ENCODE peak calls at places on chromosomes 7 and 10, in six cellular contexts. I is right cardiac atrium, N is heart left ventricle, S is uterus, F is mammary epithelial cell, O is fibroblast of lung. M is an unnamed sample.
A peak's percentile ranks its signal among the peaks of the same experiment; 100 is the strongest.

GRCh38 chr7:4352069-4352468 is 330.0 kb upstream of the FOXK1 start:
- DNase-seq in I (no peak), N (no peak), S (no peak), F (no peak), O (no peak), M (no peak)

GRCh38 chr10:61620511-61620910 is 42.2 kb upstream of the CABCOCO1 start:
- DNase-seq in I (no peak), N (no peak), S (no peak), F (no peak), O (no peak), M (no peak)

GRCh38 chr10:99731296-99732032 is 463 bp downstream of the COX15 start:
- DNase-seq in I (no peak), N (no peak), S (no peak), F (no peak), O (no peak), M (no peak)

GRCh38 chr10:78696791-78697420 is 371.9 kb upstream of the ZMIZ1 start:
- DNase-seq in I (no peak), N (no peak), S (no peak), F (no peak), O (no peak), M (peak; percentile 24)

GRCh38 chr10:52232561-52233350 is 81.3 kb upstream of the DKK1 start:
- DNase-seq in I (no peak), N (no peak), S (no peak), F (no peak), O (no peak), M (no peak)

GRCh38 chr10:79059859-79060379 is 8.8 kb upstream of the ZMIZ1 start:
- DNase-seq in I (peak; percentile 22), N (no peak), S (no peak), F (no peak), O (no peak), M (peak; percentile 84)

GRCh38 chr7:138891446-138891810 is 89.8 kb downstream of the KIAA1549 start:
- DNase-seq in I (no peak), N (no peak), S (peak; percentile 31), F (no peak), O (peak; percentile 56), M (no peak)

GRCh38 chr7:143380646-143381426 is at the start of gene ZYX:
- DNase-seq in I (peak; percentile 97), N (peak; percentile 97), S (peak; percentile 98), F (peak; percentile 90), O (peak; percentile 96), M (peak; percentile 95)

GRCh38 chr7:908159-908918 is 32.0 kb downstream of the GET4 start:
- DNase-seq in I (no peak), N (no peak), S (no peak), F (no peak), O (no peak), M (no peak)

GRCh38 chr7:36469236-36469635 is 79.6 kb downstream of the ANLN start:
- DNase-seq in I (no peak), N (no peak), S (no peak), F (no peak), O (no peak), M (no peak)

GRCh38 chr10:23530079-23530478 is 91.2 kb downstream of the OTUD1 start:
- DNase-seq in I (no peak), N (no peak), S (no peak), F (no peak), O (peak; percentile 59), M (no peak)

GRCh38 chr10:96168546-96168945 is 38.4 kb downstream of the ZNF518A start:
- DNase-seq in I (no peak), N (no peak), S (no peak), F (no peak), O (no peak), M (no peak)

GRCh38 chr7:130971297-130971696 is 237.3 kb upstream of the KLF14 start:
- DNase-seq in I (no peak), N (no peak), S (no peak), F (no peak), O (no peak), M (no peak)

GRCh38 chr7:128205068-128205467 is 36.0 kb upstream of the LEP start:
- DNase-seq in I (no peak), N (no peak), S (no peak), F (no peak), O (no peak), M (no peak)

GRCh38 chr10:44724415-44725174 is 186.5 kb upstream of the TMEM72 start:
- DNase-seq in I (no peak), N (no peak), S (no peak), F (no peak), O (peak; percentile 17), M (no peak)

GRCh38 chr7:45911311-45911710 is 9.8 kb downstream of the IGFBP3 start:
- DNase-seq in I (no peak), N (no peak), S (no peak), F (no peak), O (no peak), M (no peak)

GRCh38 chr10:19811517-19811916 is 4.7 kb upstream of the PLXDC2 start:
- DNase-seq in I (peak; percentile 48), N (no peak), S (peak; percentile 51), F (peak; percentile 35), O (peak; percentile 66), M (peak; percentile 25)

GRCh38 chr10:104327745-104328635 is 10.3 kb downstream of the ITPRIP start:
- DNase-seq in I (peak; percentile 74), N (no peak), S (no peak), F (peak; percentile 96), O (peak; percentile 78), M (peak; percentile 46)

GRCh38 chr7:72114129-72114528 is 298.0 kb downstream of the CALN1 start:
- DNase-seq in I (no peak), N (no peak), S (no peak), F (no peak), O (no peak), M (no peak)

GRCh38 chr7:73423519-73424485 is 9.8 kb upstream of the FZD9 start:
- DNase-seq in I (peak; percentile 28), N (no peak), S (no peak), F (no peak), O (peak; percentile 21), M (no peak)

GRCh38 chr10:48776005-48776522 is 91.4 kb downstream of the WDFY4 start:
- DNase-seq in I (no peak), N (no peak), S (no peak), F (no peak), O (no peak), M (no peak)

GRCh38 chr10:12980713-12981306 is 20.7 kb downstream of the CCDC3 start:
- DNase-seq in I (no peak), N (no peak), S (no peak), F (no peak), O (no peak), M (no peak)

GRCh38 chr10:79392506-79393176 is 45.4 kb downstream of the PPIF start:
- DNase-seq in I (peak; percentile 49), N (peak; percentile 18), S (no peak), F (no peak), O (no peak), M (no peak)

GRCh38 chr10:35783305-35783838 is 141.3 kb upstream of the FZD8 start:
- DNase-seq in I (no peak), N (no peak), S (no peak), F (peak; percentile 86), O (no peak), M (no peak)

GRCh38 chr10:132636358-132636757 is 98.8 kb downstream of the INPP5A start:
- DNase-seq in I (peak; percentile 20), N (peak; percentile 22), S (peak; percentile 16), F (no peak), O (no peak), M (peak; percentile 5)

GRCh38 chr10:132638130-132638515 is 100.5 kb downstream of the INPP5A start:
- DNase-seq in I (no peak), N (peak; percentile 11), S (no peak), F (no peak), O (no peak), M (no peak)

GRCh38 chr10:132639470-132639869 is 101.9 kb downstream of the INPP5A start:
- DNase-seq in I (no peak), N (no peak), S (no peak), F (no peak), O (no peak), M (no peak)

GRCh38 chr10:132634947-132635271 is 97.3 kb downstream of the INPP5A start:
- DNase-seq in I (no peak), N (no peak), S (no peak), F (no peak), O (no peak), M (no peak)

DNA sequence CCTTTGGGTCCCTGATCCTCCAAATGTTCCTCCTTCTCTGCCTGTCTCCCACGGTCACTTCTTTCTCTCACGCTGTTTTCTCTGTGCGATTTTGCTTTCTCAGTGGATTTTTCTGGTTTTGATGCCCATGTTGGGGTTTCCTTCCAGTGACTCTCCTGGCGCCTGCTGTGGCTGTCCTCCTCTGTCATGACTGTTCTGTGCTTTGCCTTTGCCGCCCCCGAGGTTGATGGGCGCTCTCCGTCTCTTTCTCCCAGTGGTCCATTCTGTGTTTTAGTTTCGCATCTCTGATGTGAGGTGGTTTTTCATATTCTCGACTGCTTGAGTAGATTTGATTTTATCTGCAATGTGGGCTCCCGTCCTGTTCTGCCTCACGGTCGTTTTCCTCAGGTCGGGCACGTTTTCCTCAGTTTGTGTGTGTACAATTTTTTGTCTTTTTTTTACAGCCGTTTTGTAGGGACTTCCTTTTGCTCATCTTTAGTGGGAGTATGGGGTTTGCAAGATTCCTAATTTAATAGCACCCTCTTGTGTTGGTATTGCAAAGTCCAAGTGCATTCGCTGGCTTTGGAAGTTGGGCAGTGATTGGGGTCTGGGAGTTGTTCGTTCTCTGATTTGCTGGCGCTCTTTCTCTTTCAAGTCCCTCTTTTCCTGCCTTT is 100.0 kb downstream of the INPP5A start:
- DNase-seq in I (peak; percentile 4), N (peak; percentile 23), S (peak; percentile 39), F (peak; percentile 26), O (peak; percentile 78), M (peak; percentile 13)
- H3K4me3 ChIP-seq in I (no peak overlapping the region), N (no peak overlapping the region), S (no peak overlapping the region), F (no peak overlapping the region), O (no peak overlapping the region), M (no peak overlapping the region)

GRCh38 chr7:157484411-157485081 is 147.7 kb downstream of the DNAJB6 start:
- DNase-seq in I (no peak), N (no peak), S (no peak), F (no peak), O (no peak), M (peak; percentile 6)
- H3K9me3 ChIP-seq in I (no peaks in the 10 kb centered on the region), N (no peaks in the 10 kb centered on the region), S (no peaks in the 10 kb centered on the region), F (peaks cover 9% of the 10 kb centered on the region), O (peaks cover 3% of the 10 kb centered on the region), M (no peaks in the 10 kb centered on the region)

GRCh38 chr7:22319424-22320403 is 37.2 kb downstream of the RAPGEF5 start:
- DNase-seq in I (no peak), N (no peak), S (no peak), F (no peak), O (no peak), M (no peak)
- H3K4me3 ChIP-seq in I (no peak overlapping the region), N (no peak overlapping the region), S (no peak overlapping the region), F (no peak overlapping the region), O (no peak overlapping the region), M (no peak overlapping the region)

GRCh38 chr7:153518201-153518984 is 533.8 kb upstream of the DPP6 start:
- DNase-seq in I (no peak), N (no peak), S (no peak), F (peak; percentile 86), O (no peak), M (no peak)
- H3K9me3 ChIP-seq in I (no peaks in the 10 kb centered on the region), N (peaks cover 6% of the 10 kb centered on the region), S (no peaks in the 10 kb centered on the region), F (peaks cover 3% of the 10 kb centered on the region), O (no peaks in the 10 kb centered on the region), M (no peaks in the 10 kb centered on the region)